ENCODE peak calls at places on chromosomes 3 and 15, in five cellular contexts. E, P, M, S and C are unnamed samples.

GRCh38 chr15:68644088-68644904 is 65.5 kb downstream of the CORO2B start:
- DNase-seq in E (no peak), P (no peak), M (no peak), S (peak; percentile 62), C (no peak)

GRCh38 chr15:94352940-94353820 is 121.8 kb downstream of the MCTP2 start:
- DNase-seq in E (no peak), P (no peak), M (no peak), S (no peak), C (no peak)

GRCh38 chr3:52299815-52300611 is 12.4 kb downstream of the GLYCTK start:
- DNase-seq in E (peak; percentile 73), P (peak; percentile 55), M (peak; percentile 85), S (peak; percentile 29), C (no peak)

GRCh38 chr3:133377396-133377795 is 22.5 kb upstream of the BFSP2 start:
- DNase-seq in E (no peak), P (no peak), M (peak; percentile 53), S (peak; percentile 42), C (no peak)

GRCh38 chr15:77897896-77898406 is 179.6 kb downstream of the TBC1D2B start:
- DNase-seq in E (no peak), P (no peak), M (no peak), S (no peak), C (no peak)

GRCh38 chr3:130759692-130760338 is 13.2 kb upstream of the PIK3R4 start:
- DNase-seq in E (peak; percentile 60), P (no peak), M (peak; percentile 71), S (peak; percentile 62), C (no peak)

GRCh38 chr3:174206607-174207192 is 652.4 kb upstream of the NAALADL2 start:
- DNase-seq in E (peak; percentile 24), P (no peak), M (no peak), S (no peak), C (no peak)

GRCh38 chr3:80113331-80113730 is 345.5 kb upstream of the ROBO1 start:
- DNase-seq in E (no peak), P (no peak), M (no peak), S (peak; percentile 3), C (no peak)

GRCh38 chr3:14434105-14434504 is 31.7 kb downstream of the SLC6A6 start:
- DNase-seq in E (peak; percentile 87), P (no peak), M (no peak), S (peak; percentile 33), C (peak; percentile 54)

DNA sequence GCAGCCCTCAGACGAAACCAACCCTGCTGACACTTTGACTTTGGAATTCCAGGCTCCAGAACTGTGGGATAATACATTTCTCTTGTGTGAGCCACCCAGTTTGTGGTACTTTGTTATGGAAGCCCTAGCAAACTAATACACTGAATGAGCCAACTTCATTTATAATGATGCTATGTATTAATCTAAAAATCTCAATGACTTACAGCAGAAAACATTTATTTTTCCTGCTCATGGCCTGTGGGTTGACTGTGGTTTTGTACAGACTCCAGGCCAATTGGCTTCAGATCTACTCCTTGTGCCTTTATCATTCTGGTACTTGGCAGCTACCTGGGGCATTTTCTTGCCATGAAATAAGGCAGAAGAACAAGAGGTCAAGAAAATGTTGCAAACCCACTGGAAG is 152.4 kb downstream of the EBLN2 start:
- DNase-seq in E (no peak), P (no peak), M (no peak), S (peak; percentile 52), C (no peak)
- H3K4me1 ChIP-seq in E (no peaks in the 10 kb centered on the region), P (no peaks in the 10 kb centered on the region), M (no peaks in the 10 kb centered on the region), S (no peaks in the 10 kb centered on the region), C (no peaks in the 10 kb centered on the region)

DNA sequence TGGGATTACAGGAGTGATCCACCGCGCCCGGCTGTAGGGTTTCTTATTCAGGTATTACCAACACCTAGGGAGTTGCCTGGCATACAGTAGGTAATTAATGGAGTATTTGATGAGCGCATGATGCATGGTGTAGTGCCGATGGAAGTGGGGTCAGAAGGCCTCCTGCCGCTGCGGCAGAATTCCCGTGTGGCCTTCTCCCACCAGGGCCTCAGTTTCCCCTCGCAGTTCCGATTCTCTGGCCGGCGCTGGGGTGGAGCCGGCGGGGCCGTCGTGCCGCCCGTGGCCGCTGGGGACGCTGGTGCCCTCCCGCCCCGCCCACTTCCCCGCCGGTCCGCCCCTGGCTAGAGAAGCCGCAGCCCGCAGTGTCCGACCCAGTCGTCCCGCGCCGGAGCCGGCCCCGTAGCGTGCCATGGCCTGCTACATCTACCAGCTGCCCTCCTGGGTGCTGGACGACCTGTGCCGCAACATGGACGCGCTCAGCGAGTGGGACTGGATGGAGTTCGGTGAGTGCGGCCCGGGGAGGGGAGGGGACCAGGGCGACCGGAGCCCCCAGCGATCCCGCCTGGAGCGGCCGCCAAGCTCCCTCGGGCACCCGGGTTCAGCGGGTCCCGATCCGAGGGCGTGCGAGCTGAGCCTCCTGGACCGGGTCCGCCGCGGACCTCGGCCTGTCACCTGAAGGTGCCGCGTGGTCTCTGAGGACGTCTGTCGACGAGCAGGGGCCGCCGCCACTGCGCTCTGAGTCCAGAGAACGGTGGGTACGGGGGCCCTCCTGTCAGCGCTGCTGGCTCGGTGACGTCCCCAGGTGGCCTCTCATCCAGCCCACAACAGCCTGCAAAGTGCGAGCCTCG is at the start of gene IRAK2:
- DNase-seq in E (peak; percentile 83), P (peak; percentile 79), M (peak; percentile 78), S (peak; percentile 49), C (peak; percentile 85)
- H3K4me3 ChIP-seq in E (peak within 1 kb of the TSS; percentile 95), P (peak within 1 kb of the TSS; percentile 95), M (peak within 1 kb of the TSS; percentile 52), S (peak within 1 kb of the TSS; percentile 100), C (peak within 1 kb of the TSS; percentile 40)

GRCh38 chr3:111861396-111861795 is 2.3 kb downstream of the PHLDB2 start:
- DNase-seq in E (no peak), P (no peak), M (no peak), S (peak; percentile 41), C (no peak)
- H3K4me1 ChIP-seq in E (peaks cover 40% of the 10 kb centered on the region), P (peaks cover 84% of the 10 kb centered on the region), M (peaks cover 44% of the 10 kb centered on the region), S (peaks cover 42% of the 10 kb centered on the region), C (peaks cover 13% of the 10 kb centered on the region)

GRCh38 chr3:193912621-193913178 is 223.2 kb upstream of the HES1 start:
- DNase-seq in E (no peak), P (no peak), M (no peak), S (no peak), C (no peak)
- H3K4me3 ChIP-seq in E (no peak overlapping the region), P (no peak overlapping the region), M (no peak overlapping the region), S (no peak overlapping the region), C (no peak overlapping the region)

GRCh38 chr3:149369991-149370866 is 7.2 kb downstream of the TM4SF1 start:
- DNase-seq in E (no peak), P (no peak), M (no peak), S (peak; percentile 67), C (no peak)

GRCh38 chr3:149368850-149369497 is 8.5 kb downstream of the TM4SF1 start:
- DNase-seq in E (no peak), P (no peak), M (no peak), S (peak; percentile 39), C (no peak)

GRCh38 chr3:149371723-149372114 is 5.7 kb downstream of the TM4SF1 start:
- DNase-seq in E (no peak), P (no peak), M (no peak), S (no peak), C (no peak)

GRCh38 chr3:149373235-149374125 is 4.0 kb downstream of the TM4SF1 start:
- DNase-seq in E (no peak), P (no peak), M (no peak), S (peak; percentile 82), C (no peak)

GRCh38 chr3:149371001-149371722 is 6.3 kb downstream of the TM4SF1 start:
- DNase-seq in E (no peak), P (no peak), M (no peak), S (peak; percentile 79), C (no peak)
- H3K4me1 ChIP-seq in E (peaks cover 50% of the 10 kb centered on the region), P (peaks cover 84% of the 10 kb centered on the region), M (no peaks in the 10 kb centered on the region), S (peaks cover 72% of the 10 kb centered on the region), C (peaks cover 31% of the 10 kb centered on the region)

GRCh38 chr3:48345946-48346572 is 12.6 kb upstream of the SPINK8 start:
- DNase-seq in E (no peak), P (no peak), M (no peak), S (no peak), C (no peak)

GRCh38 chr3:48344867-48345507 is 11.5 kb upstream of the SPINK8 start:
- DNase-seq in E (no peak), P (no peak), M (no peak), S (no peak), C (no peak)

GRCh38 chr3:48352546-48352945 is 19.1 kb upstream of the SPINK8 start:
- DNase-seq in E (no peak), P (no peak), M (no peak), S (peak; percentile 6), C (no peak)

DNA sequence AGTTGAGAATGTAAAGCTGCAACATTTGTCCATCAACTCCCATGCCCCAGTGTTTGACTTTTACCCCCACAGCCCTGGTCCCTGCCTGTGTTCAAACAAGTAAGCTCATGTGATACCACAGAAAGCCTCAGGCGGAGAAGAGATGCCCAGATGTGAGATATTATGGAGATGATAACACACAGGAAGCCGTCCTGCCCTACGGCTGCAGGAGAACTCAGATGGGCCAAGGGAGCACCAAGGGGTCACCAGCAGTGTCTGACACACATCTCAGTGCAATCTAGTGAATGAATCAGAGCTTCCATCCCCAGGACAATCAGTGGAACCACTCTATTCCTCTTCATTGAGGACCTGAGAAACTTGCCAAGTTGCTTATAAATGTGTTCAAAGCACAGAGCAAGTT is 14.0 kb upstream of the SPINK8 start:
- DNase-seq in E (no peak), P (no peak), M (no peak), S (no peak), C (no peak)
- H3K4me3 ChIP-seq in E (no peak overlapping the region), P (no peak overlapping the region), M (no peak overlapping the region), S (no peak overlapping the region), C (no peak overlapping the region)

GRCh38 chr15:72230197-72231065 is 559 bp downstream of the PKM start:
- DNase-seq in E (peak; percentile 97), P (peak; percentile 94), M (peak; percentile 95), S (peak; percentile 70), C (peak; percentile 84)

GRCh38 chr15:72227720-72228119 is 3.3 kb downstream of the PKM start:
- DNase-seq in E (peak; percentile 23), P (no peak), M (no peak), S (no peak), C (no peak)

GRCh38 chr15:72229947-72230196 is 1.1 kb downstream of the PKM start:
- DNase-seq in E (no peak), P (no peak), M (no peak), S (no peak), C (no peak)

GRCh38 chr15:72231066-72231846 is at the start of gene PKM:
- DNase-seq in E (peak; percentile 98), P (peak; percentile 96), M (peak; percentile 99), S (peak; percentile 99), C (peak; percentile 100)

GRCh38 chr15:72229076-72229946 is 1.7 kb downstream of the PKM start:
- DNase-seq in E (no peak), P (peak; percentile 25), M (peak; percentile 3), S (peak; percentile 38), C (no peak)
- H3K4me1 ChIP-seq in E (peaks cover 57% of the 10 kb centered on the region), P (peaks cover 78% of the 10 kb centered on the region), M (peaks cover 53% of the 10 kb centered on the region), S (peaks cover 39% of the 10 kb centered on the region), C (peaks cover 30% of the 10 kb centered on the region)

GRCh38 chr3:48465237-48465530 is 18.6 kb downstream of the ATRIP start:
- DNase-seq in E (no peak), P (no peak), M (no peak), S (no peak), C (no peak)

GRCh38 chr3:48467473-48468267 is 21.1 kb downstream of the ATRIP start:
- DNase-seq in E (no peak), P (no peak), M (no peak), S (no peak), C (no peak)

GRCh38 chr3:48467110-48467454 is 20.5 kb downstream of the ATRIP start:
- DNase-seq in E (no peak), P (no peak), M (no peak), S (no peak), C (no peak)

GRCh38 chr3:48465531-48466378 is 19.2 kb downstream of the ATRIP start:
- DNase-seq in E (peak; percentile 100), P (peak; percentile 96), M (peak; percentile 92), S (peak; percentile 100), C (peak; percentile 93)

GRCh38 chr3:48466386-48467109 is 20.0 kb downstream of the ATRIP start:
- DNase-seq in E (no peak), P (peak; percentile 35), M (no peak), S (no peak), C (peak; percentile 64)
- H3K4me3 ChIP-seq in E (peak overlapping the region; percentile 48), P (peak overlapping the region; percentile 72), M (no peak overlapping the region), S (peak overlapping the region; percentile 50), C (peak overlapping the region; percentile 15)